ENCODE peak calls at places on chromosomes 12 and 14, in four cellular contexts. J, Q, T and I are unnamed samples.

GRCh38 chr14:87901652-87902051 is 91.3 kb downstream of the GALC start:
- DNase-seq in J (no peak), Q (no peak), T (no peak), I (no peak)

GRCh38 chr12:34291426-34291901 is 269.2 kb downstream of the ALG10 start:
- DNase-seq in J (no peak), Q (no peak), T (peak), I (no peak)

GRCh38 chr12:49672351-49673181 is 34.6 kb downstream of the FMNL3 start:
- DNase-seq in J (no peak), Q (peak), T (no peak), I (no peak)

GRCh38 chr14:100525615-100526014 is 61.6 kb downstream of the BEGAIN start:
- DNase-seq in J (no peak), Q (no peak), T (peak), I (no peak)

GRCh38 chr12:94762259-94762942 is 112.0 kb upstream of the TMCC3 start:
- DNase-seq in J (no peak), Q (no peak), T (no peak), I (peak)

GRCh38 chr12:25959069-25959961 is 833 bp downstream of the RASSF8 start:
- DNase-seq in J (peak), Q (peak), T (peak), I (no peak)

GRCh38 chr14:96567289-96567899 is 65.2 kb downstream of the PAPOLA start:
- DNase-seq in J (no peak), Q (peak), T (no peak), I (peak)

GRCh38 chr14:37745657-37746056 is 150.2 kb downstream of the TTC6 start:
- DNase-seq in J (no peak), Q (no peak), T (no peak), I (no peak)

GRCh38 chr14:64645220-64645891 is 58.9 kb upstream of the PLEKHG3 start:
- DNase-seq in J (no peak), Q (no peak), T (peak), I (no peak)

GRCh38 chr14:37508500-37508899 is 86.5 kb downstream of the FOXA1 start:
- DNase-seq in J (no peak), Q (no peak), T (no peak), I (no peak)

GRCh38 chr12:53069621-53070410 is 9.4 kb downstream of the SPRYD3 start:
- DNase-seq in J (no peak), Q (no peak), T (peak), I (no peak)

GRCh38 chr12:38931461-38931860 is 26.1 kb upstream of the CPNE8 start:
- DNase-seq in J (no peak), Q (no peak), T (no peak), I (no peak)

GRCh38 chr12:54017845-54018607 is 9.2 kb downstream of the HOXC8 start:
- DNase-seq in J (peak), Q (peak), T (peak), I (peak)

GRCh38 chr12:9118161-9118560 is 2.4 kb upstream of the A2M start:
- DNase-seq in J (no peak), Q (peak), T (no peak), I (no peak)

GRCh38 chr14:32625211-32625610 is 296.1 kb downstream of the AKAP6 start:
- DNase-seq in J (no peak), Q (no peak), T (no peak), I (no peak)

GRCh38 chr14:22225526-22226133 is 363.4 kb downstream of the DAD1 start:
- DNase-seq in J (no peak), Q (no peak), T (no peak), I (no peak)

GRCh38 chr12:5262450-5262849 is 169.5 kb upstream of the NTF3 start:
- DNase-seq in J (no peak), Q (no peak), T (peak), I (no peak)

GRCh38 chr14:26412421-26412820 is 185.4 kb downstream of the NOVA1 start:
- DNase-seq in J (no peak), Q (no peak), T (no peak), I (no peak)

GRCh38 chr12:45379261-45379660 is 163.4 kb downstream of the ANO6 start:
- DNase-seq in J (no peak), Q (no peak), T (no peak), I (no peak)

GRCh38 chr14:55892906-55893305 is 225.3 kb upstream of the PELI2 start:
- DNase-seq in J (no peak), Q (no peak), T (no peak), I (no peak)